ENCODE peak calls at places on chromosomes 1 and 21, in ten cellular contexts. One of them, this sample, is unnamed.

GRCh38 chr1:230191839-230192238 is 124.8 kb downstream of the GALNT2 start:
- DNase-seq in astrocyte of the spinal cord: no peak
- DNase-seq in fibroblast of the aortic adventitia: no peak
- DNase-seq in tibial nerve: no peak
- DNase-seq in cardiac muscle cell: no peak
- DNase-seq in fibroblast of lung: no peak
- DNase-seq in bronchial epithelial cell: no peak
- DNase-seq in left ventricle myocardium inferior: no peak
- DNase-seq in OCI-LY7: no peak
- DNase-seq in GM23338: no peak
- DNase-seq in this sample: no peak

GRCh38 chr1:111656093-111657017 is 36.8 kb downstream of the RAP1A start:
- DNase-seq in astrocyte of the spinal cord: peak; percentile 59
- DNase-seq in fibroblast of the aortic adventitia: peak; percentile 79
- DNase-seq in tibial nerve: no peak
- DNase-seq in cardiac muscle cell: peak; percentile 63
- DNase-seq in fibroblast of lung: peak; percentile 80
- DNase-seq in bronchial epithelial cell: peak; percentile 57
- DNase-seq in left ventricle myocardium inferior: no peak
- DNase-seq in OCI-LY7: peak; percentile 48
- DNase-seq in GM23338: peak; percentile 57
- DNase-seq in this sample: no peak

GRCh38 chr1:243250102-243250501 is 5.0 kb downstream of the CEP170 start:
- DNase-seq in astrocyte of the spinal cord: no peak
- DNase-seq in fibroblast of the aortic adventitia: no peak
- DNase-seq in tibial nerve: no peak
- DNase-seq in cardiac muscle cell: no peak
- DNase-seq in fibroblast of lung: no peak
- DNase-seq in bronchial epithelial cell: no peak
- DNase-seq in left ventricle myocardium inferior: no peak
- DNase-seq in OCI-LY7: no peak
- DNase-seq in GM23338: no peak
- DNase-seq in this sample: no peak

GRCh38 chr1:172397221-172397620 is 23.3 kb upstream of the C1orf105 start:
- DNase-seq in astrocyte of the spinal cord: peak; percentile 62
- DNase-seq in fibroblast of the aortic adventitia: peak; percentile 85
- DNase-seq in tibial nerve: no peak
- DNase-seq in cardiac muscle cell: no peak
- DNase-seq in fibroblast of lung: peak; percentile 58
- DNase-seq in bronchial epithelial cell: peak; percentile 79
- DNase-seq in left ventricle myocardium inferior: no peak
- DNase-seq in OCI-LY7: no peak
- DNase-seq in GM23338: no peak
- DNase-seq in this sample: no peak

GRCh38 chr1:219239518-219239917 is 65.8 kb downstream of the LYPLAL1 start:
- DNase-seq in astrocyte of the spinal cord: no peak
- DNase-seq in fibroblast of the aortic adventitia: no peak
- DNase-seq in tibial nerve: no peak
- DNase-seq in cardiac muscle cell: no peak
- DNase-seq in fibroblast of lung: no peak
- DNase-seq in bronchial epithelial cell: no peak
- DNase-seq in left ventricle myocardium inferior: no peak
- DNase-seq in OCI-LY7: no peak
- DNase-seq in GM23338: no peak
- DNase-seq in this sample: no peak

GRCh38 chr1:4165901-4166300 is 265.8 kb upstream of the C1orf174 start:
- DNase-seq in astrocyte of the spinal cord: no peak
- DNase-seq in fibroblast of the aortic adventitia: no peak
- DNase-seq in tibial nerve: no peak
- DNase-seq in cardiac muscle cell: no peak
- DNase-seq in fibroblast of lung: no peak
- DNase-seq in bronchial epithelial cell: no peak
- DNase-seq in left ventricle myocardium inferior: no peak
- DNase-seq in OCI-LY7: no peak
- DNase-seq in GM23338: no peak
- DNase-seq in this sample: no peak

GRCh38 chr1:147781056-147781471 is 20.7 kb upstream of the GJA5 start:
- DNase-seq in astrocyte of the spinal cord: no peak
- DNase-seq in fibroblast of the aortic adventitia: peak; percentile 51
- DNase-seq in tibial nerve: no peak
- DNase-seq in cardiac muscle cell: no peak
- DNase-seq in fibroblast of lung: no peak
- DNase-seq in bronchial epithelial cell: peak; percentile 58
- DNase-seq in left ventricle myocardium inferior: no peak
- DNase-seq in OCI-LY7: no peak
- DNase-seq in GM23338: peak; percentile 66
- DNase-seq in this sample: no peak

GRCh38 chr1:89524369-89525168 is at the start of gene LRRC8B:
- DNase-seq in astrocyte of the spinal cord: peak; percentile 84
- DNase-seq in fibroblast of the aortic adventitia: peak; percentile 59
- DNase-seq in tibial nerve: peak; percentile 74
- DNase-seq in cardiac muscle cell: peak; percentile 91
- DNase-seq in fibroblast of lung: peak; percentile 81
- DNase-seq in bronchial epithelial cell: peak; percentile 66
- DNase-seq in left ventricle myocardium inferior: peak; percentile 93
- DNase-seq in OCI-LY7: peak; percentile 85
- DNase-seq in GM23338: peak; percentile 91
- DNase-seq in this sample: peak; percentile 84

GRCh38 chr21:43978060-43978459 is 34.0 kb upstream of the TRAPPC10 start:
- DNase-seq in astrocyte of the spinal cord: no peak
- DNase-seq in fibroblast of the aortic adventitia: no peak
- DNase-seq in tibial nerve: no peak
- DNase-seq in cardiac muscle cell: no peak
- DNase-seq in fibroblast of lung: no peak
- DNase-seq in bronchial epithelial cell: no peak
- DNase-seq in left ventricle myocardium inferior: no peak
- DNase-seq in OCI-LY7: no peak
- DNase-seq in GM23338: no peak
- DNase-seq in this sample: no peak

DNA sequence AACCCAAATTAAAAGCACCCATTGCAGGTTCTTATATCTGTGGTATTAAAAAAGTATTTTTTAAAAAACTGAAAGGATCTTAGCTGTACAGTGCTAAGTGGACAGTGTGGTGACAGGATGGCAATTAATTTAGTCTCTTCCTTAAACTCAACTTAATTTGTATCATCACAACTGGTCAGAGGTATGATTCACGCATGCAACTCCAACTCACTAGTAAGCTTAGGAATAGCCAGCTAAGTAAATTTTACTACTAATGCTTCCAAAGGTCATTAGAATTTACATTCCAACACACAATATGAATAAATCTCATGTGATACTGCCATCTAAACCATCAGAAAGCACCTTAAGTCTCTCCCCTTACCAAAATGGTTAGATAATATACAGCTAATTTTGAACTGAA is 35.4 kb downstream of the ENAH start:
- DNase-seq in astrocyte of the spinal cord: no peak
- DNase-seq in fibroblast of the aortic adventitia: no peak
- DNase-seq in tibial nerve: no peak
- DNase-seq in cardiac muscle cell: no peak
- DNase-seq in fibroblast of lung: no peak
- DNase-seq in bronchial epithelial cell: peak; percentile 45
- DNase-seq in left ventricle myocardium inferior: no peak
- DNase-seq in OCI-LY7: no peak
- DNase-seq in GM23338: no peak
- DNase-seq in this sample: no peak
- TF ChIP-seq CTCF in astrocyte of the spinal cord: no peak
- TF ChIP-seq CTCF in fibroblast of the aortic adventitia: no peak
- TF ChIP-seq CTCF in tibial nerve: no peak
- TF ChIP-seq CTCF in cardiac muscle cell: no peak
- TF ChIP-seq CTCF in fibroblast of lung: no peak
- TF ChIP-seq CTCF in bronchial epithelial cell: no peak
- TF ChIP-seq CTCF in left ventricle myocardium inferior: no peak
- TF ChIP-seq CTCF in OCI-LY7: no peak
- TF ChIP-seq CTCF in GM23338: no peak
- TF ChIP-seq CTCF in this sample: no peak

GRCh38 chr1:1461721-1462317 is 9.7 kb upstream of the ATAD3B start:
- DNase-seq in astrocyte of the spinal cord: no peak
- DNase-seq in fibroblast of the aortic adventitia: no peak
- DNase-seq in tibial nerve: no peak
- DNase-seq in cardiac muscle cell: no peak
- DNase-seq in fibroblast of lung: no peak
- DNase-seq in bronchial epithelial cell: no peak
- DNase-seq in left ventricle myocardium inferior: no peak
- DNase-seq in OCI-LY7: no peak
- DNase-seq in GM23338: no peak
- DNase-seq in this sample: no peak
- H3K4me3 ChIP-seq in astrocyte of the spinal cord: no peak overlapping the region
- H3K4me3 ChIP-seq in fibroblast of the aortic adventitia: no peak overlapping the region
- H3K4me3 ChIP-seq in tibial nerve: no peak overlapping the region
- H3K4me3 ChIP-seq in cardiac muscle cell: no peak overlapping the region
- H3K4me3 ChIP-seq in fibroblast of lung: no peak overlapping the region
- H3K4me3 ChIP-seq in bronchial epithelial cell: no peak overlapping the region
- H3K4me3 ChIP-seq in left ventricle myocardium inferior: peak overlapping the region; percentile 14
- H3K4me3 ChIP-seq in OCI-LY7: peak overlapping the region; percentile 33
- H3K4me3 ChIP-seq in GM23338: no peak overlapping the region
- H3K4me3 ChIP-seq in this sample: no peak overlapping the region

DNA sequence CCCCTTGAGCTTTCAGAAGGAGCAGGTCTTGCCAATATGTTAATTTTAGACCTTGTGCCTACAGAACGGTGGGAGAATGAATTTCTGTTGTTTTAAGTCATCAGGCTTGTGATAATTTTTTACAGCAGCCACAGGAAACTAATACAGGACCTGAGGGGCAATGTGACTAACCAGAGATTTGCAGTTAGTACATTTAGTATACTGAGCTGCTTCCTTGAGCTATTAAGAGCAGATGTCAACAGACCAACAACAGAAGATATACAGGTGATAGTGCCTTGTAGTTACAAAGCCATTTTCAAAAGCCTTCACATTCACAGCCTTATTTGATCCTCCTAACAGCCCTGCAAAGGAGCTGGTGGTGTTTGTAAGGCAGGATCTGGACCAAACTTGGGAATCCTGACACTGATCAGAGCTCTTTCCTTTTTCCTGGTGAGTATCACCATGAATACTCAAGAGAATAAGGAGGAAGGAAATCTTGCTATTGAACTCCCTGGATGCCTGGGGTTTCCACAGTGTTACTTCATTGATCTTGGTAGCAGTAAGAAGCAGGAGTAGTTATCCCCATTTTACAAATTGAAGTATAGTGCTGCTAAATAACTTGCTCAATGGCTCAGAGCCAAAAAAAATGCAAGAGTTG is 4.7 kb upstream of the SLAMF1 start:
- DNase-seq in astrocyte of the spinal cord: no peak
- DNase-seq in fibroblast of the aortic adventitia: no peak
- DNase-seq in tibial nerve: no peak
- DNase-seq in cardiac muscle cell: no peak
- DNase-seq in fibroblast of lung: no peak
- DNase-seq in bronchial epithelial cell: no peak
- DNase-seq in left ventricle myocardium inferior: no peak
- DNase-seq in OCI-LY7: peak; percentile 56
- DNase-seq in GM23338: no peak
- DNase-seq in this sample: no peak
- TF ChIP-seq CTCF in astrocyte of the spinal cord: no peak
- TF ChIP-seq CTCF in fibroblast of the aortic adventitia: no peak
- TF ChIP-seq CTCF in tibial nerve: no peak
- TF ChIP-seq CTCF in cardiac muscle cell: no peak
- TF ChIP-seq CTCF in fibroblast of lung: no peak
- TF ChIP-seq CTCF in bronchial epithelial cell: no peak
- TF ChIP-seq CTCF in left ventricle myocardium inferior: no peak
- TF ChIP-seq CTCF in OCI-LY7: no peak
- TF ChIP-seq CTCF in GM23338: no peak
- TF ChIP-seq CTCF in this sample: no peak

DNA sequence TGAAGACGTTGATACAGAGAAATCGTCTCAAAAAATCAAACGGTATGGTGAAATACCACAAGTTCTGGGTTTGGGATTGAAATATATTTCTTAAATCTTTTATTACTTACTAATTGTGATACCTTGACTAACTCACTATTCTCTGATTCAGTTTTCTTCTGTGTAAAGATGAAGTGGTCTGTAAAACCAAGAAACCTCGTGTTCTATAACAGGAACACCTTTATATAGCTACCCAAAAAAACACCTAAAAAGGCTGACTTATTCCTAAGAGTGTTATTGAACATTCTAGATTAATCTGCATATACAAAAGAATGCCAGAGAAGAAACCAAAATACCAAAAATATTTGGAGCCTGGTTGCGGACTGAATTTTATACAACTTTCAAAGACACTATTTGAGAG is 721 bp downstream of the LRRIQ3 start:
- DNase-seq in astrocyte of the spinal cord: no peak
- DNase-seq in fibroblast of the aortic adventitia: no peak
- DNase-seq in tibial nerve: no peak
- DNase-seq in cardiac muscle cell: no peak
- DNase-seq in fibroblast of lung: no peak
- DNase-seq in bronchial epithelial cell: no peak
- DNase-seq in left ventricle myocardium inferior: no peak
- DNase-seq in OCI-LY7: no peak
- DNase-seq in GM23338: no peak
- DNase-seq in this sample: no peak
- H3K4me3 ChIP-seq in astrocyte of the spinal cord: peak overlapping the region; percentile 71
- H3K4me3 ChIP-seq in fibroblast of the aortic adventitia: peak overlapping the region; percentile 72
- H3K4me3 ChIP-seq in tibial nerve: peak overlapping the region; percentile 44
- H3K4me3 ChIP-seq in cardiac muscle cell: no peak overlapping the region
- H3K4me3 ChIP-seq in fibroblast of lung: peak overlapping the region; percentile 71
- H3K4me3 ChIP-seq in bronchial epithelial cell: no peak overlapping the region
- H3K4me3 ChIP-seq in left ventricle myocardium inferior: peak overlapping the region; percentile 73
- H3K4me3 ChIP-seq in OCI-LY7: peak overlapping the region; percentile 80
- H3K4me3 ChIP-seq in GM23338: peak overlapping the region; percentile 63
- H3K4me3 ChIP-seq in this sample: peak overlapping the region; percentile 57